ENCODE peak calls at places on chromosome 20, in four cellular contexts. M, I, T and K are unnamed samples.

GRCh38 chr20:25047766-25048165 is 10.2 kb downstream of the ACSS1 start:
- DNase-seq in M (no peak), I (no peak), T (no peak), K (no peak)

GRCh38 chr20:8633366-8633765 is 435.5 kb upstream of the PLCB4 start:
- DNase-seq in M (no peak), I (no peak), T (no peak), K (no peak)

GRCh38 chr20:15058836-15059235 is 721.4 kb upstream of the FLRT3 start:
- DNase-seq in M (no peak), I (no peak), T (no peak), K (no peak)

GRCh38 chr20:51628533-51629398 is 86.2 kb upstream of the NFATC2 start:
- DNase-seq in M (no peak), I (peak; percentile 90), T (no peak), K (no peak)

GRCh38 chr20:41232971-41233926 is 84.3 kb downstream of the ZHX3 start:
- DNase-seq in M (peak; percentile 31), I (no peak), T (no peak), K (no peak)

GRCh38 chr20:48381353-48382120 is 446.3 kb downstream of the PREX1 start:
- DNase-seq in M (no peak), I (peak; percentile 88), T (no peak), K (no peak)

GRCh38 chr20:47784599-47785320 is 521 bp downstream of the SULF2 start:
- DNase-seq in M (peak; percentile 80), I (peak; percentile 50), T (no peak), K (no peak)

GRCh38 chr20:2671977-2672376 is 8.0 kb upstream of the IDH3B start:
- DNase-seq in M (no peak), I (no peak), T (no peak), K (peak; percentile 72)

GRCh38 chr20:57395111-57395959 is 4.1 kb downstream of the RBM38 start:
- DNase-seq in M (no peak), I (no peak), T (no peak), K (no peak)

GRCh38 chr20:61664741-61665320 is 400.9 kb downstream of the TAF4 start:
- DNase-seq in M (no peak), I (no peak), T (no peak), K (no peak)

GRCh38 chr20:13554706-13555105 is 84.0 kb downstream of the TASP1 start:
- DNase-seq in M (no peak), I (no peak), T (no peak), K (no peak)

GRCh38 chr20:19633985-19634384 is 124.1 kb upstream of the RIN2 start:
- DNase-seq in M (no peak), I (no peak), T (no peak), K (no peak)

GRCh38 chr20:25025091-25025861 is 32.7 kb downstream of the ACSS1 start:
- DNase-seq in M (no peak), I (no peak), T (no peak), K (no peak)

GRCh38 chr20:38125157-38126056 is 39.7 kb downstream of the TGM2 start:
- DNase-seq in M (no peak), I (peak; percentile 90), T (no peak), K (peak; percentile 48)
- TF ChIP-seq RNF2 in M (no peak), I (no peak), T (no peak), K (no peak)

GRCh38 chr20:32707691-32708581 is 34.2 kb upstream of the C20orf203 start:
- DNase-seq in M (no peak), I (no peak), T (no peak), K (no peak)
- TF ChIP-seq MAFK in M (no peak), I (no peak), T (no peak), K (no peak)

GRCh38 chr20:58624687-58625086 is 26.4 kb upstream of the STX16 start:
- DNase-seq in M (no peak), I (no peak), T (no peak), K (no peak)

GRCh38 chr20:58627212-58628072 is 23.6 kb upstream of the STX16 start:
- DNase-seq in M (no peak), I (no peak), T (no peak), K (no peak)

GRCh38 chr20:58625585-58625984 is 25.5 kb upstream of the STX16 start:
- DNase-seq in M (no peak), I (no peak), T (no peak), K (no peak)

GRCh38 chr20:58623579-58624473 is 27.3 kb upstream of the STX16 start:
- DNase-seq in M (peak; percentile 94), I (peak; percentile 68), T (peak; percentile 91), K (peak; percentile 41)

GRCh38 chr20:58626076-58626475 is 25.0 kb upstream of the STX16 start:
- DNase-seq in M (no peak), I (no peak), T (no peak), K (no peak)
- TF ChIP-seq RNF2 in M (no peak), I (no peak), T (no peak), K (no peak)

GRCh38 chr20:50551288-50551687 is 41.1 kb downstream of the PTPN1 start:
- DNase-seq in M (no peak), I (no peak), T (no peak), K (no peak)
- TF ChIP-seq MAFK in M (no peak), I (no peak), T (no peak), K (no peak)

GRCh38 chr20:3857405-3857804 is 10.8 kb downstream of the MAVS start:
- DNase-seq in M (no peak), I (no peak), T (no peak), K (no peak)
- TF ChIP-seq RNF2 in M (no peak), I (no peak), T (no peak), K (no peak)

GRCh38 chr20:10927011-10927583 is 253.3 kb upstream of the JAG1 start:
- DNase-seq in M (no peak), I (no peak), T (no peak), K (no peak)

GRCh38 chr20:10925767-10926166 is 252.0 kb upstream of the JAG1 start:
- DNase-seq in M (no peak), I (no peak), T (no peak), K (no peak)

GRCh38 chr20:10922941-10923340 is 249.1 kb upstream of the JAG1 start:
- DNase-seq in M (no peak), I (no peak), T (no peak), K (no peak)

GRCh38 chr20:10922521-10922920 is 248.7 kb upstream of the JAG1 start:
- DNase-seq in M (no peak), I (no peak), T (no peak), K (no peak)

DNA sequence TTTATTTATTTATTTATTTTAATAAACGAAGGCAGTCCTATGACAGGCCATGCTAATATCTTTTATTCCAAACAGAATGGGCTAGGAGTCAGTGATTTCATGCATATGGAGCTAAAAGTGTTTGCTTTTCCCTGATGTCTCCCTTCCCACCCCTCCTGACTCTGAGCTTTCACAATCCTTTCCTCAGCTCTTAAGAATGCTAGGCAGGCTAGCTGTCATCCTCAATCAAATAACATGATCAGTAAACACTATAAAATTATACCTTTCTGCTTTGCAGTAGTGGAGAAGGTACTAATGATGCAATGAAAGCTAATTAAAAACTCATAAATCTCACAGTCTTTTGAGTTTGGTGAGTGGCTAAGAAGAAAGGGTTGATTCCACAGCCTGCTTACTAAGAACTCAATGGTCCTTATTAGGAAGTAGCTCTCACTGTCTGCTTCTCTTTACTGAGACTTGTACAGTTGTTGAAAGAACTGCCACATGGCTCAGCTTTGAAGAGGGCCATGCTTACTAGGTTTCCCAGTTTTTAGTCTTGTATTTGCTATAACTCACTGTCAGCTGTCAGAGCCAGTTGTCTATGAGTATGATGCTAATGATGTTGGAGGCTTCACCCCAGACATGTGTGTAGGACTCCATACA is 250.9 kb upstream of the JAG1 start:
- DNase-seq in M (no peak), I (no peak), T (no peak), K (no peak)
- TF ChIP-seq MAFK in M (no peak), I (no peak), T (no peak), K (no peak)

DNA sequence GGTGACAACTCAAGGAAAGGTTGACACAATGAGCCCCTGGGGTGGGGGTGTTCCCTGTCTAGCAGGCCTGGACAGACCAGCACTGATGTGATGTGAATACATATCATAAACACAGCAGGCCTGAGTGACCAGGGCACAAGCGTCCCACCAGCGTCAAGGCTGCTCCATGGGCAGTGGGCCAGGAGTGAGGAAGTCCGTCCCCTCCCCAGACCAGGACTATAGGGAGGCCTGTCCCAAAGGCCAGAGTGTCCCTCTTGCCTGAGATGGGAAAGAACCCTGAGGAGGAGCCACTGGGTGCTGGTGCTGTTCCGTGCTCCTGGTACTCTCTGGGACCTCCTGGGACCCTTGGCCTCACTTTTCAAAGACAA is 44.6 kb downstream of the RRBP1 start:
- DNase-seq in M (no peak), I (no peak), T (no peak), K (no peak)
- TF ChIP-seq RNF2 in M (no peak), I (no peak), T (no peak), K (no peak)

GRCh38 chr20:5474646-5475550 is 158.1 kb upstream of the PROKR2 start:
- DNase-seq in M (no peak), I (no peak), T (no peak), K (no peak)
- TF ChIP-seq MAFK in M (peak; percentile 46), I (no peak), T (no peak), K (no peak)

GRCh38 chr20:58845706-58846105 is 5.0 kb downstream of the GNAS-AS1 start:
- DNase-seq in M (no peak), I (no peak), T (no peak), K (no peak)
- TF ChIP-seq RNF2 in M (no peak), I (no peak), T (no peak), K (no peak)